ENCODE peak calls at places on chromosomes 7 and 10, in four cellular contexts. W is MM.1S, N is DND-41, L is hepatocyte. Z is an unnamed sample.

GRCh38 chr7:1225462-1226154 is 7.1 kb upstream of the UNCX start:
- DNase-seq in W (no peak), N (no peak), L (peak), Z (no peak)

GRCh38 chr7:158847451-158847866 is 8.9 kb upstream of the DYNC2I1 start:
- DNase-seq in W (no peak), N (no peak), L (no peak), Z (no peak)

GRCh38 chr10:106929291-106929925 is 235.1 kb downstream of the SORCS1 start:
- DNase-seq in W (no peak), N (no peak), L (no peak), Z (no peak)

GRCh38 chr7:985915-986741 is 3.1 kb downstream of the CYP2W1 start:
- DNase-seq in W (no peak), N (no peak), L (no peak), Z (peak)

GRCh38 chr7:33650828-33651227 is 254.5 kb upstream of the BMPER start:
- DNase-seq in W (no peak), N (no peak), L (no peak), Z (no peak)

GRCh38 chr10:133264455-133264854 is 12.2 kb downstream of the ADAM8 start:
- DNase-seq in W (no peak), N (no peak), L (no peak), Z (no peak)

GRCh38 chr10:21529236-21529910 is 3.9 kb upstream of the SKIDA1 start:
- DNase-seq in W (no peak), N (no peak), L (no peak), Z (no peak)

GRCh38 chr10:29598861-29599311 is 35.9 kb downstream of the SVIL start:
- DNase-seq in W (no peak), N (no peak), L (no peak), Z (peak)

GRCh38 chr10:96509017-96509641 is 4.6 kb downstream of the TLL2 start:
- DNase-seq in W (no peak), N (no peak), L (no peak), Z (peak)

GRCh38 chr7:17942231-17942630 is 1.9 kb upstream of the SNX13 start:
- DNase-seq in W (no peak), N (no peak), L (peak), Z (no peak)

GRCh38 chr7:144814326-144814725 is 21.5 kb downstream of the TPK1 start:
- DNase-seq in W (no peak), N (no peak), L (no peak), Z (no peak)

GRCh38 chr10:3871424-3871996 is 86.5 kb upstream of the KLF6 start:
- DNase-seq in W (no peak), N (no peak), L (no peak), Z (no peak)

GRCh38 chr7:19376591-19376990 is 231.4 kb upstream of the FERD3L start:
- DNase-seq in W (no peak), N (no peak), L (peak), Z (peak)

GRCh38 chr7:107560898-107561516 is 2.7 kb downstream of the COG5 start:
- DNase-seq in W (no peak), N (peak), L (no peak), Z (no peak)

GRCh38 chr10:52128056-52128683 is 185.9 kb upstream of the DKK1 start:
- DNase-seq in W (no peak), N (no peak), L (no peak), Z (no peak)

GRCh38 chr10:87657370-87657769 is 2.3 kb upstream of the PAPSS2 start:
- DNase-seq in W (no peak), N (no peak), L (no peak), Z (peak)

GRCh38 chr10:127313996-127314700 is 117.8 kb upstream of the INSYN2A start:
- DNase-seq in W (no peak), N (no peak), L (no peak), Z (no peak)

GRCh38 chr10:7318836-7319235 is 92.0 kb downstream of the SFMBT2 start:
- DNase-seq in W (no peak), N (no peak), L (no peak), Z (no peak)

GRCh38 chr10:92290076-92290836 is 622 bp downstream of the CPEB3 start:
- DNase-seq in W (peak), N (peak), L (peak), Z (peak)

GRCh38 chr10:80171248-80171660 is 34.1 kb downstream of the ANXA11 start:
- DNase-seq in W (no peak), N (no peak), L (no peak), Z (no peak)

GRCh38 chr10:88150338-88150737 is 286.9 kb downstream of the PTEN start:
- DNase-seq in W (no peak), N (no peak), L (no peak), Z (peak)

GRCh38 chr10:11813855-11814557 is 9.2 kb upstream of the PROSER2 start:
- DNase-seq in W (no peak), N (no peak), L (no peak), Z (no peak)

GRCh38 chr7:156497776-156498509 is 142.6 kb upstream of the RNF32 start:
- DNase-seq in W (no peak), N (no peak), L (no peak), Z (no peak)

GRCh38 chr7:139909379-139910050 is 80.5 kb downstream of the TBXAS1 start:
- DNase-seq in W (no peak), N (no peak), L (no peak), Z (no peak)

GRCh38 chr7:125878990-125879389 is 949.4 kb upstream of the POT1 start:
- DNase-seq in W (peak), N (no peak), L (peak), Z (no peak)

GRCh38 chr7:110604206-110604605 is 486.7 kb upstream of the LRRN3 start:
- DNase-seq in W (no peak), N (no peak), L (no peak), Z (no peak)

GRCh38 chr7:100128602-100128963 is 1.8 kb downstream of the MBLAC1 start:
- DNase-seq in W (no peak), N (no peak), L (no peak), Z (no peak)

GRCh38 chr10:111822661-111823060 is 360.9 kb downstream of the GPAM start:
- DNase-seq in W (no peak), N (no peak), L (no peak), Z (peak)

GRCh38 chr7:122896509-122896908 is 10.2 kb upstream of the CADPS2 start:
- DNase-seq in W (no peak), N (no peak), L (no peak), Z (no peak)

GRCh38 chr10:42790835-42791234 is 8.2 kb downstream of the BMS1 start:
- DNase-seq in W (no peak), N (no peak), L (no peak), Z (peak)

GRCh38 chr10:125049216-125049903 is 107.4 kb downstream of the ZRANB1 start:
- DNase-seq in W (no peak), N (no peak), L (no peak), Z (no peak)

GRCh38 chr10:8499752-8500390 is 445.4 kb downstream of the GATA3 start:
- DNase-seq in W (no peak), N (no peak), L (no peak), Z (no peak)

GRCh38 chr7:89988070-89988469 is 166.2 kb upstream of the STEAP1 start:
- DNase-seq in W (no peak), N (no peak), L (no peak), Z (no peak)

GRCh38 chr10:126171555-126171954 is 216.7 kb downstream of the ADAM12 start:
- DNase-seq in W (no peak), N (no peak), L (no peak), Z (peak)

GRCh38 chr7:97401398-97401797 is 283.9 kb downstream of the SDHAF3 start:
- DNase-seq in W (no peak), N (no peak), L (no peak), Z (no peak)

GRCh38 chr10:42594246-42594650 is 44.1 kb downstream of the ZNF33B start:
- DNase-seq in W (no peak), N (no peak), L (no peak), Z (peak)

GRCh38 chr10:79068203-79068561 is 584 bp upstream of the ZMIZ1 start:
- DNase-seq in W (no peak), N (no peak), L (peak), Z (no peak)

GRCh38 chr10:13302821-13303555 is 3.1 kb upstream of the PHYH start:
- DNase-seq in W (no peak), N (no peak), L (no peak), Z (no peak)
- H3K27ac ChIP-seq in W (no peak), N (no peak), L (peak), Z (no peak)

GRCh38 chr7:6615853-6616555 is 594 bp downstream of the ZNF853 start:
- DNase-seq in W (no peak), N (no peak), L (peak), Z (peak)
- TF ChIP-seq EZH2 in W (no peak), N (no peak), L (no peak), Z (peak)

GRCh38 chr10:67385566-67385965 is 310.4 kb downstream of the CTNNA3 start:
- DNase-seq in W (no peak), N (no peak), L (no peak), Z (no peak)
- H3K27ac ChIP-seq in W (no peak), N (no peak), L (no peak), Z (no peak)

GRCh38 chr7:151275813-151276577 is 27.5 kb upstream of the SMARCD3 start:
- DNase-seq in W (no peak), N (no peak), L (no peak), Z (no peak)
- TF ChIP-seq EZH2 in W (no peak), N (no peak), L (no peak), Z (no peak)